ENCODE peak calls at places on chromosomes 1 and 21, in ten cellular contexts. P is Caco-2; H is iPS DF 6.9; Q is GM04503; W is NCI-H510A; R is AML-193; M is pancreas; Z is KBM-7; U is activated CD4-positive, alpha-beta T cell treated with anti-CD3 and anti-CD28 coated beads for 48 hours; Y is endothelial cell. F is an unnamed sample.

GRCh38 chr21:21213297-21213696 is 215.1 kb downstream of the NCAM2 start:
- DNase-seq in P (no peak), H (no peak), Q (no peak), W (no peak), R (no peak), M (no peak), Z (no peak), U (no peak), Y (no peak), F (no peak)

GRCh38 chr1:244054924-244055263 is 3.8 kb downstream of the ZBTB18 start:
- DNase-seq in P (no peak), H (no peak), Q (no peak), W (no peak), R (no peak), M (no peak), Z (no peak), U (no peak), Y (no peak), F (no peak)

GRCh38 chr1:114080511-114081144 is 73.0 kb downstream of the SYT6 start:
- DNase-seq in P (no peak), H (no peak), Q (no peak), W (no peak), R (no peak), M (no peak), Z (no peak), U (no peak), Y (no peak), F (no peak)

GRCh38 chr1:179042087-179042486 is 16.4 kb downstream of the FAM20B start:
- DNase-seq in P (no peak), H (no peak), Q (no peak), W (no peak), R (no peak), M (no peak), Z (no peak), U (no peak), Y (no peak), F (no peak)

GRCh38 chr1:6592865-6593593 is 9.6 kb downstream of the KLHL21 start:
- DNase-seq in P (no peak), H (no peak), Q (no peak), W (no peak), R (no peak), M (no peak), Z (no peak), U (no peak), Y (no peak), F (no peak)

GRCh38 chr1:240607006-240607405 is 4.9 kb downstream of the GREM2 start:
- DNase-seq in P (no peak), H (no peak), Q (no peak), W (no peak), R (no peak), M (no peak), Z (no peak), U (no peak), Y (no peak), F (no peak)

GRCh38 chr1:88060112-88060673 is 623.9 kb upstream of the PKN2 start:
- DNase-seq in P (no peak), H (no peak), Q (no peak), W (no peak), R (no peak), M (no peak), Z (no peak), U (no peak), Y (no peak), F (no peak)

GRCh38 chr1:174206148-174206826 is 47.0 kb downstream of the RABGAP1L start:
- DNase-seq in P (no peak), H (no peak), Q (no peak), W (no peak), R (no peak), M (no peak), Z (peak; percentile 49), U (no peak), Y (no peak), F (no peak)

GRCh38 chr1:159161719-159162026 is 9.7 kb upstream of the CADM3 start:
- DNase-seq in P (no peak), H (no peak), Q (no peak), W (no peak), R (no peak), M (no peak), Z (no peak), U (no peak), Y (no peak), F (no peak)

GRCh38 chr1:32992489-32993214 is 28.0 kb upstream of the RNF19B start:
- DNase-seq in P (peak; percentile 79), H (no peak), Q (peak; percentile 90), W (no peak), R (peak; percentile 96), M (peak; percentile 78), Z (peak; percentile 97), U (peak; percentile 78), Y (no peak), F (peak; percentile 98)

GRCh38 chr1:101847608-101848007 is 149.1 kb downstream of the OLFM3 start:
- DNase-seq in P (no peak), H (no peak), Q (no peak), W (no peak), R (no peak), M (no peak), Z (no peak), U (no peak), Y (no peak), F (no peak)

GRCh38 chr21:26555554-26555953 is 17.5 kb downstream of the CYYR1 start:
- DNase-seq in P (no peak), H (no peak), Q (no peak), W (no peak), R (no peak), M (no peak), Z (no peak), U (no peak), Y (no peak), F (no peak)

GRCh38 chr1:183702087-183702812 is 49.1 kb upstream of the APOBEC4 start:
- DNase-seq in P (no peak), H (no peak), Q (no peak), W (no peak), R (no peak), M (no peak), Z (no peak), U (peak; percentile 3), Y (no peak), F (no peak)